ENCODE peak calls at places on chromosomes 1 and 21, in five cellular contexts. X, E, G, P and C are unnamed samples.
A peak's percentile ranks its signal among the peaks of the same experiment; 100 is the strongest.

GRCh38 chr1:181784039-181784683 is 277.4 kb downstream of the ZNF648 start:
- DNase-seq in G (no peak), E (no peak), X (no peak), P (no peak), C (no peak)

GRCh38 chr1:31297273-31298247 is 728 bp downstream of the ZCCHC17 start:
- DNase-seq in X (no peak), E (no peak), P (no peak), G (peak; percentile 9), C (peak; percentile 15)

GRCh38 chr21:45550552-45551210 is 8.4 kb upstream of the SLC19A1 start:
- DNase-seq in G (no peak), P (no peak), X (no peak), E (no peak), C (peak; percentile 73)

GRCh38 chr1:224427346-224427745 is 7.3 kb downstream of the WDR26 start:
- DNase-seq in G (no peak), X (no peak), P (no peak), E (no peak), C (no peak)

GRCh38 chr21:26136686-26137085 is 33.9 kb downstream of the APP start:
- DNase-seq in X (no peak), E (no peak), P (no peak), G (no peak), C (peak; percentile 16)

GRCh38 chr1:44294588-44295007 is 60.5 kb downstream of the ERI3 start:
- DNase-seq in G (no peak), E (no peak), X (peak; percentile 66), P (no peak), C (no peak)

GRCh38 chr21:46551636-46552241 is 53.1 kb downstream of the S100B start:
- DNase-seq in P (no peak), X (no peak), E (no peak), G (no peak), C (peak; percentile 67)

GRCh38 chr1:20603473-20604464 is 14.9 kb downstream of the CDA start:
- DNase-seq in G (no peak), X (no peak), P (no peak), E (no peak), C (no peak)

GRCh38 chr1:41009466-41009865 is 12.1 kb downstream of the SLFNL1 start:
- DNase-seq in P (no peak), E (no peak), G (no peak), X (no peak), C (no peak)

GRCh38 chr1:147787765-147788164 is 27.4 kb upstream of the GJA5 start:
- DNase-seq in E (no peak), P (no peak), G (no peak), X (no peak), C (no peak)

GRCh38 chr1:47547753-47548152 is 109.9 kb downstream of the FOXD2 start:
- DNase-seq in G (no peak), P (no peak), E (no peak), X (no peak), C (no peak)

GRCh38 chr1:204341380-204341779 is 18.3 kb downstream of the PLEKHA6 start:
- DNase-seq in P (no peak), X (no peak), E (no peak), G (no peak), C (no peak)

GRCh38 chr1:65467536-65467935 is 47.1 kb downstream of the LEPR start:
- DNase-seq in G (peak; percentile 36), E (no peak), P (no peak), X (no peak), C (no peak)

GRCh38 chr1:114008352-114009041 is 29.2 kb downstream of the OLFML3 start:
- DNase-seq in P (no peak), G (no peak), E (no peak), X (no peak), C (no peak)

GRCh38 chr1:109786107-109786470 is 22.4 kb upstream of the EPS8L3 start:
- DNase-seq in E (no peak), P (no peak), G (no peak), X (no peak), C (no peak)

GRCh38 chr1:161018631-161018930 is 2.4 kb downstream of the F11R start:
- DNase-seq in P (no peak), X (no peak), E (no peak), G (no peak), C (no peak)

GRCh38 chr1:56285554-56286402 is 293.6 kb downstream of the PLPP3 start:
- DNase-seq in E (no peak), X (peak; percentile 15), G (no peak), P (no peak), C (no peak)

GRCh38 chr1:172746091-172746949 is 87.4 kb downstream of the FASLG start:
- DNase-seq in E (no peak), G (no peak), X (no peak), P (no peak), C (peak; percentile 36)

GRCh38 chr1:58802640-58803476 is 19.0 kb upstream of the JUN start:
- DNase-seq in E (no peak), P (no peak), G (no peak), X (no peak), C (no peak)

GRCh38 chr1:3319874-3320245 is 134.6 kb upstream of the ARHGEF16 start:
- DNase-seq in X (no peak), G (peak; percentile 52), E (no peak), P (no peak), C (peak; percentile 72)

GRCh38 chr1:228259368-228259894 is 51.6 kb downstream of the OBSCN start:
- DNase-seq in G (no peak), P (no peak), E (no peak), X (no peak), C (no peak)

GRCh38 chr1:7527733-7528045 is 243.4 kb upstream of the VAMP3 start:
- DNase-seq in E (no peak), G (no peak), X (no peak), P (no peak), C (no peak)

GRCh38 chr1:117171900-117172501 is 38.7 kb downstream of the VTCN1 start:
- DNase-seq in G (peak; percentile 57), X (peak; percentile 38), P (no peak), E (no peak), C (no peak)

GRCh38 chr21:44337941-44338895 is 972 bp downstream of the CFAP410 start:
- DNase-seq in G (peak; percentile 46), P (no peak), X (peak; percentile 64), E (peak; percentile 41), C (peak; percentile 51)

GRCh38 chr1:164803366-164803765 is 244.4 kb downstream of the PBX1 start:
- DNase-seq in E (no peak), X (no peak), G (no peak), P (no peak), C (no peak)

GRCh38 chr1:183812686-183813569 is 8.0 kb downstream of the RGL1 start:
- DNase-seq in G (no peak), P (no peak), E (no peak), X (no peak), C (no peak)

GRCh38 chr21:38428211-38428610 is 70.1 kb downstream of the ERG start:
- DNase-seq in P (no peak), G (no peak), E (no peak), X (no peak), C (no peak)

GRCh38 chr1:245380790-245381535 is 226.2 kb downstream of the KIF26B start:
- DNase-seq in P (no peak), E (no peak), G (no peak), X (no peak), C (peak; percentile 19)

GRCh38 chr1:29736582-29737188 is 500.4 kb downstream of the PTPRU start:
- DNase-seq in E (no peak), X (no peak), P (no peak), G (peak; percentile 66), C (peak; percentile 30)

GRCh38 chr1:234216116-234216703 is 157.0 kb upstream of the COA6 start:
- DNase-seq in G (no peak), E (no peak), P (no peak), X (no peak), C (peak; percentile 21)

GRCh38 chr1:101943237-101943636 is 53.5 kb downstream of the OLFM3 start:
- DNase-seq in E (no peak), G (no peak), P (no peak), X (no peak), C (no peak)

GRCh38 chr1:101945884-101946283 is 50.8 kb downstream of the OLFM3 start:
- DNase-seq in P (no peak), X (no peak), G (no peak), E (no peak), C (no peak)
- TF ChIP-seq CTCF in P (no peak), X (no peak), G (peak; percentile 53), E (no peak), C (no peak)

GRCh38 chr1:23848673-23849616 is 19.1 kb downstream of the FUCA1 start:
- DNase-seq in P (no peak), G (no peak), X (no peak), E (no peak), C (no peak)

GRCh38 chr1:23854568-23854967 is 13.5 kb downstream of the FUCA1 start:
- DNase-seq in E (no peak), X (no peak), G (no peak), P (no peak), C (peak; percentile 42)
- TF ChIP-seq CTCF in E (no peak), X (peak; percentile 36), G (no peak), P (no peak), C (peak; percentile 23)

DNA sequence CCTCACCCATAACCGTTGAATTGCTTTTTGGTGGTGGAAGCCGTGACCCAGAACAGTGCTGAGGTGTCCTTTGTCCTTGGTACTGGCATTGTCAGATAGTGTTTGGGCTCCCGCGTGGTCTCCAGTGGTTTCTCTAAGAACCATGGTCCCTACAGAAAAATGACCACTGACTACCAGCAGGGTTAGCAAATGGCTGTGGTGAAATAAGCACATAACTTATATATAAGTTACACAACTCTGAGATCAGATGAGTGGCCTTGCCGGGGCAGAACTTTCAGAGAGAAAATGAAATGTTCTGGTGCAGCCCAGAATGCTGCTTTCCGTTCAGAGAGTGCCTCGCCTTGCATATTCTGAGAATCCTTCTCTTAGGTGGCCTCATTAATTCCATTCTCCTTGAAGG is 5.0 kb downstream of the SLC37A1 start:
- DNase-seq in X (no peak), G (no peak), P (no peak), E (no peak), C (no peak)
- TF ChIP-seq CTCF in X (no peak), G (no peak), P (no peak), E (no peak), C (no peak)

GRCh38 chr1:156055343-156055645 is 712 bp downstream of the LAMTOR2 start:
- DNase-seq in P (no peak), E (no peak), G (no peak), X (no peak), C (no peak)

GRCh38 chr1:156053770-156054499 is at the start of gene UBQLN4:
- DNase-seq in G (peak; percentile 81), E (peak; percentile 86), X (peak; percentile 88), P (no peak), C (peak; percentile 87)

GRCh38 chr1:156051011-156051725 is 2.4 kb downstream of the UBQLN4 start:
- DNase-seq in E (no peak), G (no peak), X (no peak), P (no peak), C (no peak)

GRCh38 chr1:156054500-156055342 is at the start of gene LAMTOR2:
- DNase-seq in E (peak; percentile 94), G (peak; percentile 96), P (peak; percentile 95), X (peak; percentile 99), C (peak; percentile 99)

GRCh38 chr1:156052862-156053769 is 482 bp downstream of the UBQLN4 start:
- DNase-seq in P (no peak), E (peak; percentile 69), X (peak; percentile 67), G (peak; percentile 72), C (peak; percentile 78)
- TF ChIP-seq CTCF in P (no peak), E (no peak), X (no peak), G (peak; percentile 47), C (peak; percentile 53)